ENCODE peak calls at places on chromosomes 12 and 14, in eight cellular contexts. Z, T, Q, G, S, I, D and X are unnamed samples.

GRCh38 chr12:54053625-54054441 is at the start of gene HOXC4:
- DNase-seq in D (no peak), S (no peak), G (no peak), Z (no peak), Q (peak), I (peak), T (no peak), X (no peak)

GRCh38 chr14:67520482-67520881 is 12.6 kb upstream of the PLEKHH1 start:
- DNase-seq in T (no peak), Q (no peak), S (no peak), I (no peak), D (no peak), Z (no peak), G (no peak), X (no peak)

GRCh38 chr14:68695326-68695768 is 97.5 kb downstream of the ZFP36L1 start:
- DNase-seq in S (peak), T (peak), Z (no peak), I (peak), G (peak), Q (peak), D (peak), X (peak)

GRCh38 chr14:104450811-104451401 is 128.7 kb upstream of the C14orf180 start:
- DNase-seq in I (no peak), Q (no peak), Z (no peak), G (peak), D (no peak), S (no peak), T (no peak), X (no peak)

GRCh38 chr12:49626169-49626835 is 2.9 kb downstream of the PRPF40B start:
- DNase-seq in T (no peak), G (no peak), I (no peak), Q (peak), Z (no peak), S (peak), D (no peak), X (no peak)

GRCh38 chr12:6788972-6789905 is at the start of gene CD4:
- DNase-seq in D (no peak), Z (no peak), Q (no peak), T (no peak), I (no peak), G (peak), S (no peak), X (no peak)

GRCh38 chr14:25113394-25113793 is 63.4 kb upstream of the STXBP6 start:
- DNase-seq in S (no peak), Z (no peak), D (no peak), Q (no peak), G (no peak), I (no peak), T (no peak), X (no peak)

GRCh38 chr12:54337280-54337842 is 12.4 kb downstream of the COPZ1 start:
- DNase-seq in G (no peak), Z (peak), T (no peak), I (no peak), Q (peak), S (no peak), D (no peak), X (no peak)

GRCh38 chr12:27710592-27711311 is at the start of gene MRPS35:
- DNase-seq in D (peak), I (peak), Q (peak), Z (peak), S (peak), G (peak), T (peak), X (peak)

GRCh38 chr12:42407306-42407705 is 81.3 kb downstream of the PPHLN1 start:
- DNase-seq in T (no peak), S (peak), I (no peak), G (no peak), D (no peak), Z (no peak), Q (no peak), X (no peak)

GRCh38 chr14:96363751-96364336 is 518 bp downstream of the GSKIP start:
- DNase-seq in I (peak), G (peak), Z (peak), T (no peak), D (no peak), S (peak), Q (peak), X (no peak)

GRCh38 chr12:75705749-75706719 is 194.6 kb upstream of the KRR1 start:
- DNase-seq in Z (no peak), Q (peak), S (peak), T (peak), I (peak), G (no peak), D (peak), X (peak)

GRCh38 chr12:94427520-94428381 is 31.9 kb downstream of the CEP83 start:
- DNase-seq in S (no peak), Z (no peak), G (no peak), Q (peak), D (peak), T (peak), I (peak), X (peak)

GRCh38 chr12:122813310-122813713 is 21.9 kb upstream of the HIP1R start:
- DNase-seq in D (no peak), Z (no peak), Q (no peak), S (no peak), I (no peak), T (no peak), G (no peak), X (no peak)

GRCh38 chr12:21939435-21939834 is 1.8 kb downstream of the ABCC9 start:
- DNase-seq in Q (peak), D (no peak), G (no peak), Z (no peak), I (no peak), S (no peak), T (no peak), X (no peak)
- H3K4me3 ChIP-seq in Q (peak), D (no peak), G (peak), Z (no peak), I (no peak), S (no peak), T (no peak), X (no peak)

DNA sequence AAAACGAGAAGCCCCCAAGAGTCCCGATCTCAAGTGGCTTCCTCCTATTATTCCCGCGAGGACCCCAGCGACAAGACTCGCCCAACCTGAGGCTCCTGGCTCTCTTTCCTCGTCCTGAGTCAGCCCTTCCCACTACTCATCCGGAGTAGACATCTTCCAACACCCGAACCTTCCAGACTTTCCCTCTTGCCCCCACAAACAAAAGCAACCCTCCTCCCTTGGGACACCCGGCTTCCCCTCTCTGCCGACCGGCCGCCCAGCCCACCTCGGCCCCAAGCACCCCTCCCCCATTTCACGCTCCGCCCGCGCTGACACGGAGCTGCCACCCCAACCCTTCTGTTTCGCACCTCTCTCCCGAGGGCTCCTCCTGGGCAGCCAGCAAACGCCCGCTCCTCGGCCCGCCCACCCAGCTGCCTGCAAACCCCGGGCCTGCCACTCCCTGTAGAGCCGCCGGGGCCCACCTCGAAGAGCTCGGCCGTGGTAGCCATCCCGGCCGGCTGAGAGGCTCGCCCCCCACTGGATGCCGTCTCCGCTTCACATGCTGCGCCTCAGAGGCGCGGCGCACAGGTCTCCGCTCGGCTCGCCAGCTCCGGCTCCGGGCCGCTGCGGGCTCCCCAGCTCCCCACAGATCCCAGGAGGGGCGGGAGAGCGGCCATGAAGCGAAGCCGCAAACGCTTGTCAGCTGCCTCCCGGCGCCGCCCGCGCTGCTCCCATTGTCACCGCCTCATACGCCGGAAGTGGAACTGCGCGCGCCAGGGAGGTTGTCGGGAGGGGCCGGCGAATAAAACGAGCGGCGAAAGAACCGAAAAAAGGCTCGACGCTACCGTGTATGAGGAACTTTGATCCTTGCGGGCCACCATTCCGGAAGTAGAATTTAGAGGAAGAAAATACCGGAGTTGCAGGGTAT is at the start of the genes AP5M1 and EXOC5:
- DNase-seq in Z (peak), Q (peak), S (peak), G (peak), D (peak), I (peak), T (peak), X (peak)
- TF ChIP-seq CTCF in Z (peak), Q (peak), S (no peak), G (peak), D (peak), I (no peak), T (no peak), X (no peak)

GRCh38 chr12:133124674-133125073 is 5.4 kb downstream of the ZNF891 start:
- DNase-seq in I (no peak), Z (no peak), D (no peak), G (no peak), T (no peak), Q (no peak), S (no peak), X (no peak)

DNA sequence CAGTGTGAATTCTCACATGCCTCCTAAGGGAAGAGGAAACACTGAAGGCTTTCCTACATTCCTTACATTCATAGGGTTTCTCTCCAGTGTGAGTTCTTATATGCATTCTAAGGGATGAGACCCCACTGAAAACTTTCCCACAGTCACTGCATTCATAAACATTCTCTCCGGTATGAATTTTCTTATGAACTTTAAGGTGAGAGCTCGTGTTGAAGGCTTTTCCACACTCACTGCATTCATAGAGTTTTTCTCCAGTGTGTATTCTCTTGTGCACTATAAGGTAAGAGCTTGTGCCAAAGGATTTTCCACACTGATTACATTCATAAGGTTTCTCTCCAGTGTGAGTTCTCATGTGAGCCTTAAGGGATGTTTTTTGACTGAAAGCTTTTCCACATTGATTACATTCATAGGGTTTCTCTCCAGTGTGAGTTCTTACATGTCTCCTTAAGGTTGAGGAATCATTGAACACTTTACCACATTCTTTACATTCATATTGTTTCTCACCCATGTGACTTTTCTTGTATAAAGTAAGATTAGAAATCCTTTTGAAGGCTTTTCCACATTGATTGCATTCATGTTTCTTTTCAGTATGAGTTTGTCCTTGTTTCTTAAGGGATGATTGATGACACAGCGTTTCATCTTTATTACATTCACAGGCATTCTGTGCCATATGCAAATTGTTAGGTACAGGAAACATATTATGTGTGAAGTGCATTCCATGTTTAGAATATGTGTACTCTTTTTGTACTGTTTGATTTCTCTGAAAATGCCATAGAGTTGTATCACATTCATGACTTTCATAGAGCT is 9.5 kb downstream of the ZNF891 start:
- DNase-seq in I (no peak), T (no peak), S (no peak), G (no peak), Z (no peak), Q (peak), D (no peak), X (no peak)
- H3K4me3 ChIP-seq in I (no peak), T (no peak), S (no peak), G (no peak), Z (no peak), Q (no peak), D (no peak), X (no peak)

GRCh38 chr12:123937707-123938600 is 34.7 kb downstream of the CCDC92 start:
- DNase-seq in I (no peak), S (no peak), G (peak), T (no peak), Z (no peak), D (no peak), Q (no peak), X (no peak)

GRCh38 chr12:123940627-123940966 is 32.0 kb downstream of the CCDC92 start:
- DNase-seq in Q (no peak), D (no peak), Z (no peak), T (no peak), I (no peak), G (peak), S (no peak), X (no peak)

GRCh38 chr12:123939716-123940626 is 32.7 kb downstream of the CCDC92 start:
- DNase-seq in I (no peak), Q (no peak), S (no peak), G (peak), Z (no peak), D (no peak), T (no peak), X (no peak)

GRCh38 chr12:123936956-123937706 is 35.5 kb downstream of the CCDC92 start:
- DNase-seq in G (peak), D (no peak), S (no peak), Q (no peak), I (no peak), T (no peak), Z (no peak), X (no peak)

DNA sequence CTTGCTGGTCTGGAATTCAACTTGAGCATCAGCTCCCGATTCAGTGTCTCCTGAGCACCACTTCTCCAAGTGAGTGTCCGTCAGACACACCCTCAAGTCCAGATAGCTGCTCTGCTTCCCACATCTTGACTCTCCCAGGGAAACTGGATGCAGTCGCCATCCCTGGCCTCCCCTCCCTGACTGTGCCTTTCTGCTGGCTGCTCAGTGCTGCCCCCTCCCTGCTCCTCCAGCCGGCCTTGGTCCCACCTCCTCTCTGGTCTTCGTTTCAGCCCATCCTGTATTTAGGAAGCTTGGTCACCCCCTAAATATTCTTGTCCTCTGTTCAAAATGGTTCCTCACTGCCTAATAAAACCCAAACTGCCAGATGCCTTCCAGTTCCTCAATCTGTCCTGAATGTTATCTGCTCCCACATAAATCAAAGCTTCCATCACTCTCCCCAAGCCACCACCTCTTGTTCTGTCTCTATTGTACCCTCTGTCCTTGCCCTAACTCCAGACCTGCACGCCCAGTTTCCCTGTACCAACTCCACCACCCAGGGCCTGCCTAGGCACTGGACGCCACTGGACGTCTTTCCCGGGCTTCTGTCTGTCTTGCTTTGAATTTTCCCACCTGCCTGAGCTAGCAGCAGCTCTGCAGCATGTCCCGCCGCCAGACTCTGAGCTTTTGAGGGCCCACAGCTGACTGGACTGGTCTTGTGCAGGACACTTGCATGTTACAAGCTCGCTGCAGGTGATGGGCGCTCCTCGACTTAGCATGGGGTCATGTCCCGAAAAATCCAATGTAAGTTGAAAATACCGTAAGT is 33.8 kb downstream of the CCDC92 start:
- DNase-seq in I (peak), D (no peak), G (peak), S (no peak), Z (peak), T (no peak), Q (no peak), X (no peak)
- TF ChIP-seq CTCF in I (peak), D (peak), G (no peak), S (peak), Z (peak), T (peak), Q (peak), X (peak)

GRCh38 chr14:35047961-35048513 is 2.0 kb downstream of the FAM177A1 start:
- DNase-seq in G (no peak), Q (no peak), Z (no peak), S (no peak), I (no peak), T (no peak), D (no peak), X (no peak)
- H3K4me3 ChIP-seq in G (peak), Q (peak), Z (no peak), S (no peak), I (no peak), T (peak), D (no peak), X (no peak)